ENCODE peak calls at places on chromosomes 16 and 17, in seven cellular contexts. X, V, S, B, I, M and Q are unnamed samples.

GRCh38 chr16:50960517-50961202 is 190.4 kb downstream of the SALL1 start:
- DNase-seq in X (no peak), S (no peak), V (no peak), M (no peak), B (no peak), I (no peak), Q (no peak)

GRCh38 chr17:4504188-4504587 is 5.5 kb downstream of the SPNS2 start:
- DNase-seq in I (no peak), M (no peak), S (no peak), X (no peak), V (no peak), B (no peak), Q (no peak)

GRCh38 chr17:51948128-51948527 is 210.4 kb downstream of the CA10 start:
- DNase-seq in V (no peak), S (no peak), M (no peak), X (no peak), I (no peak), B (no peak), Q (no peak)

GRCh38 chr17:48757524-48757961 is 29.0 kb upstream of the HOXB13 start:
- DNase-seq in M (no peak), X (no peak), V (no peak), B (no peak), S (peak; percentile 3), I (no peak), Q (no peak)

GRCh38 chr17:62892870-62893338 is 73.1 kb upstream of the TANC2 start:
- DNase-seq in B (no peak), M (no peak), I (peak; percentile 86), V (no peak), X (peak; percentile 51), S (peak; percentile 33), Q (no peak)

GRCh38 chr16:27374794-27375499 is 27.0 kb upstream of the IL21R start:
- DNase-seq in B (no peak), X (no peak), M (peak; percentile 98), I (peak; percentile 87), S (no peak), V (peak; percentile 73), Q (peak; percentile 36)

GRCh38 chr17:57823469-57824401 is 26.1 kb downstream of the MRPS23 start:
- DNase-seq in M (no peak), I (peak; percentile 60), X (no peak), S (no peak), B (no peak), V (no peak), Q (no peak)

GRCh38 chr17:74816883-74817620 is 40.9 kb upstream of the NAT9 start:
- DNase-seq in I (no peak), V (no peak), S (no peak), B (no peak), X (no peak), M (no peak), Q (no peak)

GRCh38 chr17:28675980-28676379 is 14.0 kb downstream of the SUPT6H start:
- DNase-seq in I (no peak), B (no peak), S (no peak), V (peak; percentile 8), M (no peak), X (no peak), Q (no peak)

GRCh38 chr16:85728879-85729278 is 22.0 kb downstream of the C16orf74 start:
- DNase-seq in X (no peak), I (no peak), B (no peak), V (no peak), S (no peak), M (no peak), Q (no peak)

GRCh38 chr17:7308625-7309433 is 1.4 kb downstream of the EIF5A start:
- DNase-seq in B (peak; percentile 66), I (peak; percentile 81), V (peak; percentile 86), M (peak; percentile 94), X (no peak), S (peak; percentile 38), Q (no peak)

GRCh38 chr17:40329981-40330794 is 21.2 kb downstream of the RARA start:
- DNase-seq in M (peak; percentile 63), S (no peak), I (no peak), B (no peak), X (no peak), V (peak; percentile 63), Q (no peak)

GRCh38 chr17:41792835-41793748 is 6.6 kb upstream of the JUP start:
- DNase-seq in I (no peak), V (no peak), S (no peak), B (no peak), M (peak; percentile 71), X (no peak), Q (no peak)

GRCh38 chr17:10640475-10640874 is 16.6 kb downstream of the MYH3 start:
- DNase-seq in S (no peak), B (no peak), V (no peak), I (peak; percentile 91), X (no peak), M (no peak), Q (no peak)

GRCh38 chr17:21377821-21378396 is 1.8 kb downstream of the KCNJ12 start:
- DNase-seq in X (no peak), M (no peak), B (no peak), V (no peak), I (no peak), S (no peak), Q (no peak)

GRCh38 chr17:33201255-33201654 is 91.8 kb downstream of the ASIC2 start:
- DNase-seq in X (no peak), I (no peak), B (no peak), V (no peak), S (no peak), M (no peak), Q (no peak)

GRCh38 chr17:60134396-60135159 is 15.2 kb upstream of the CA4 start:
- DNase-seq in M (peak; percentile 73), X (no peak), I (peak; percentile 56), S (no peak), B (no peak), V (no peak), Q (no peak)

GRCh38 chr16:69116911-69117310 is 11.5 kb downstream of the HAS3 start:
- DNase-seq in B (no peak), M (no peak), X (no peak), V (no peak), I (no peak), S (no peak), Q (no peak)

GRCh38 chr16:66588981-66589713 is 9.9 kb downstream of the CMTM2 start:
- DNase-seq in S (no peak), M (peak; percentile 70), V (peak; percentile 63), X (no peak), B (peak; percentile 42), I (peak; percentile 38), Q (no peak)

GRCh38 chr17:43556292-43556691 is 10.2 kb upstream of the ETV4 start:
- DNase-seq in M (peak; percentile 95), I (peak; percentile 95), X (no peak), V (no peak), B (no peak), S (peak; percentile 83), Q (no peak)

GRCh38 chr17:17315142-17315821 is 12.1 kb downstream of the NT5M start:
- DNase-seq in V (no peak), B (no peak), S (no peak), M (no peak), X (no peak), I (no peak), Q (no peak)

GRCh38 chr17:74361613-74362391 is at the start of gene BTBD17:
- DNase-seq in M (peak; percentile 37), I (no peak), V (no peak), B (no peak), X (no peak), S (no peak), Q (no peak)

GRCh38 chr17:40538936-40539705 is 26.2 kb downstream of the CCR7 start:
- DNase-seq in X (no peak), S (no peak), B (no peak), I (no peak), M (no peak), V (no peak), Q (no peak)

GRCh38 chr17:70886648-70887047 is 717.3 kb downstream of the KCNJ2 start:
- DNase-seq in S (no peak), V (no peak), X (no peak), I (no peak), M (no peak), B (no peak), Q (no peak)

GRCh38 chr16:69276143-69277115 is 34.7 kb upstream of the VPS4A start:
- DNase-seq in S (peak; percentile 87), X (peak; percentile 93), M (no peak), I (peak; percentile 99), B (no peak), V (no peak), Q (peak; percentile 30)

GRCh38 chr16:4416200-4417032 is at the start of gene CORO7:
- DNase-seq in V (peak; percentile 100), B (peak; percentile 99), S (peak; percentile 50), I (peak; percentile 71), X (no peak), M (peak; percentile 94), Q (peak; percentile 82)

GRCh38 chr16:4200781-4201137 is 41.1 kb downstream of the SRL start:
- DNase-seq in X (no peak), M (no peak), S (peak; percentile 28), B (no peak), V (no peak), I (peak; percentile 42), Q (no peak)

GRCh38 chr17:52134641-52135040 is 23.9 kb downstream of the CA10 start:
- DNase-seq in I (no peak), X (no peak), M (no peak), B (no peak), V (no peak), S (no peak), Q (no peak)

GRCh38 chr16:28308794-28309535 is 16.6 kb downstream of the SBK1 start:
- DNase-seq in I (no peak), X (no peak), B (no peak), S (no peak), M (no peak), V (no peak), Q (no peak)

GRCh38 chr16:7057458-7057857 is 275.2 kb upstream of the RBFOX1 start:
- DNase-seq in S (no peak), I (no peak), X (no peak), M (no peak), V (no peak), B (no peak), Q (no peak)

GRCh38 chr16:1613728-1614225 is 1.6 kb downstream of the CRAMP1 start:
- DNase-seq in B (no peak), I (no peak), V (no peak), S (no peak), X (no peak), M (peak; percentile 15), Q (no peak)

GRCh38 chr17:1733759-1734158 is 8.9 kb upstream of the SERPINF2 start:
- DNase-seq in I (no peak), B (no peak), X (no peak), V (no peak), M (no peak), S (no peak), Q (no peak)